ENCODE peak calls at places on chromosomes 5 and 9, in seven cellular contexts. P is activated naive CD4-positive, alpha-beta T cell treated with anti-CD3 and anti-CD28 coated beads, Interleukin-2, amount 50 U/mL, for 72 hours; G is fibroblast of pulmonary artery; R is activated naive CD8-positive, alpha-beta T cell treated with anti-CD3 and anti-CD28 coated beads, Interleukin-2, amount 50 U/mL, for 16 hours; O is GDM1; E is stimulated activated CD8-positive, alpha-beta memory T cell treated with anti-CD3 and anti-CD28 coated beads, Interleukin-12 subunit alpha, Interleukin-12 subunit beta, amount 100 ng/mL, for 4 hours; B is stimulated activated CD4-positive, alpha-beta T cell treated with anti-CD3 and anti-CD28 coated beads, TNF-alpha, amount 100 ng/mL, for 24 hours. V is an unnamed sample.

GRCh38 chr5:9699681-9700080 is 69.5 kb upstream of the TAS2R1 start:
- DNase-seq in P (no peak), G (no peak), R (no peak), O (no peak), E (no peak), B (no peak), V (no peak)

GRCh38 chr5:81579525-81579924 is 171.4 kb downstream of the SSBP2 start:
- DNase-seq in P (no peak), G (peak; percentile 68), R (no peak), O (no peak), E (no peak), B (no peak), V (peak; percentile 9)

GRCh38 chr5:149345892-149346222 is 558 bp downstream of the GRPEL2 start:
- DNase-seq in P (peak; percentile 32), G (peak; percentile 62), R (no peak), O (no peak), E (no peak), B (no peak), V (no peak)

GRCh38 chr5:42423285-42424152 is at the start of gene GHR:
- DNase-seq in P (peak; percentile 27), G (peak; percentile 94), R (no peak), O (no peak), E (no peak), B (peak; percentile 10), V (peak; percentile 80)

GRCh38 chr9:107733530-107733907 is 243.9 kb upstream of the KLF4 start:
- DNase-seq in P (no peak), G (peak; percentile 29), R (no peak), O (no peak), E (no peak), B (no peak), V (no peak)

GRCh38 chr9:81599837-81600236 is 89.5 kb downstream of the TLE1 start:
- DNase-seq in P (no peak), G (no peak), R (no peak), O (no peak), E (no peak), B (no peak), V (no peak)

GRCh38 chr5:31620071-31620470 is 18.9 kb upstream of the PDZD2 start:
- DNase-seq in P (no peak), G (no peak), R (no peak), O (no peak), E (no peak), B (no peak), V (no peak)

GRCh38 chr5:83844320-83845068 is 123.8 kb upstream of the HAPLN1 start:
- DNase-seq in P (no peak), G (peak; percentile 86), R (no peak), O (no peak), E (no peak), B (no peak), V (peak; percentile 38)

GRCh38 chr9:2469681-2470141 is 151.9 kb upstream of the VLDLR start:
- DNase-seq in P (no peak), G (peak; percentile 47), R (no peak), O (no peak), E (no peak), B (peak; percentile 2), V (no peak)

GRCh38 chr5:161403121-161403520 is 143.4 kb downstream of the GABRB2 start:
- DNase-seq in P (no peak), G (no peak), R (no peak), O (no peak), E (no peak), B (no peak), V (no peak)

GRCh38 chr5:25006734-25007133 is 362.0 kb upstream of the CDH10 start:
- DNase-seq in P (no peak), G (peak; percentile 1), R (no peak), O (peak; percentile 37), E (no peak), B (no peak), V (peak; percentile 38)

GRCh38 chr5:85814596-85814995 is 803.1 kb upstream of the COX7C start:
- DNase-seq in P (no peak), G (no peak), R (no peak), O (no peak), E (no peak), B (no peak), V (no peak)

GRCh38 chr9:8750639-8751041 is 951.1 kb upstream of the DMAC1 start:
- DNase-seq in P (no peak), G (peak; percentile 1), R (no peak), O (no peak), E (no peak), B (no peak), V (no peak)

GRCh38 chr9:133261753-133262120 is 13.3 kb downstream of the ABO start:
- DNase-seq in P (no peak), G (no peak), R (no peak), O (no peak), E (no peak), B (no peak), V (no peak)